ENCODE peak calls at places on chromosome 14, in four cellular contexts. P, U, E and A are unnamed samples.
A peak's percentile ranks its signal among the peaks of the same experiment; 100 is the strongest.

GRCh38 chr14:85607571-85608219 is 77.8 kb downstream of the FLRT2 start:
- DNase-seq in P (no peak), U (peak; percentile 97), E (no peak), A (peak; percentile 92)

GRCh38 chr14:90580381-90581335 is 183.8 kb downstream of the CALM1 start:
- DNase-seq in P (peak; percentile 40), U (peak; percentile 14), E (no peak), A (no peak)

GRCh38 chr14:90758959-90759358 is 57.3 kb downstream of the TTC7B start:
- DNase-seq in P (no peak), U (peak; percentile 4), E (no peak), A (no peak)

GRCh38 chr14:39946796-39947195 is 514.6 kb upstream of the FBXO33 start:
- DNase-seq in P (no peak), U (no peak), E (no peak), A (no peak)

GRCh38 chr14:96271421-96271762 is 15.4 kb downstream of the BDKRB1 start:
- DNase-seq in P (no peak), U (no peak), E (no peak), A (peak; percentile 93)

GRCh38 chr14:65101631-65102440 is 481 bp downstream of the MAX start:
- DNase-seq in P (no peak), U (no peak), E (no peak), A (peak; percentile 9)

GRCh38 chr14:68683326-68683725 is 109.5 kb downstream of the ZFP36L1 start:
- DNase-seq in P (no peak), U (peak; percentile 24), E (no peak), A (no peak)

GRCh38 chr14:50619569-50620141 is 48.5 kb downstream of the SAV1 start:
- DNase-seq in P (peak; percentile 17), U (peak; percentile 65), E (peak; percentile 34), A (peak; percentile 32)

GRCh38 chr14:95185452-95186392 is 28.4 kb upstream of the DICER1 start:
- DNase-seq in P (peak; percentile 63), U (peak; percentile 19), E (no peak), A (no peak)

GRCh38 chr14:98769326-98769725 is 502.7 kb downstream of the BCL11B start:
- DNase-seq in P (no peak), U (no peak), E (no peak), A (no peak)

GRCh38 chr14:56423591-56423991 is 156.0 kb upstream of the TMEM260 start:
- DNase-seq in P (no peak), U (peak; percentile 66), E (no peak), A (no peak)

GRCh38 chr14:99679996-99680395 is 4.1 kb upstream of the CYP46A1 start:
- DNase-seq in P (no peak), U (no peak), E (no peak), A (no peak)

GRCh38 chr14:65791551-65791981 is 379.0 kb downstream of the FUT8 start:
- DNase-seq in P (peak; percentile 9), U (peak; percentile 45), E (no peak), A (peak; percentile 63)

GRCh38 chr14:41022932-41023331 is 583.7 kb upstream of the LRFN5 start:
- DNase-seq in P (no peak), U (peak; percentile 5), E (no peak), A (no peak)

GRCh38 chr14:81437226-81437625 is 37.1 kb upstream of the STON2 start:
- DNase-seq in P (no peak), U (no peak), E (no peak), A (no peak)

GRCh38 chr14:31939934-31940333 is 137.2 kb upstream of the ARHGAP5 start:
- DNase-seq in P (no peak), U (no peak), E (no peak), A (no peak)

GRCh38 chr14:85536835-85537195 is 6.9 kb downstream of the FLRT2 start:
- DNase-seq in P (no peak), U (peak; percentile 53), E (no peak), A (no peak)

GRCh38 chr14:69842671-69843407 is 36.4 kb upstream of the SMOC1 start:
- DNase-seq in P (no peak), U (no peak), E (no peak), A (no peak)

GRCh38 chr14:69543341-69544249 is 31.1 kb downstream of the CCDC177 start:
- DNase-seq in P (no peak), U (peak; percentile 93), E (peak; percentile 39), A (peak; percentile 97)

GRCh38 chr14:26427059-26427458 is 170.8 kb downstream of the NOVA1 start:
- DNase-seq in P (no peak), U (no peak), E (no peak), A (no peak)

GRCh38 chr14:69320581-69321365 is 60.8 kb downstream of the GALNT16 start:
- DNase-seq in P (no peak), U (no peak), E (no peak), A (no peak)

GRCh38 chr14:96423446-96424103 is 31.6 kb downstream of the AK7 start:
- DNase-seq in P (no peak), U (no peak), E (no peak), A (no peak)

GRCh38 chr14:57009585-57010515 is 199.6 kb upstream of the OTX2 start:
- DNase-seq in P (peak; percentile 83), U (no peak), E (no peak), A (peak; percentile 3)

GRCh38 chr14:99234982-99235491 is 37.0 kb downstream of the BCL11B start:
- DNase-seq in P (no peak), U (no peak), E (no peak), A (no peak)

GRCh38 chr14:91229743-91230200 is 14.7 kb downstream of the GPR68 start:
- DNase-seq in P (no peak), U (peak; percentile 61), E (no peak), A (peak; percentile 71)

GRCh38 chr14:68380304-68380840 is 412.5 kb downstream of the ZFP36L1 start:
- DNase-seq in P (no peak), U (no peak), E (no peak), A (no peak)

GRCh38 chr14:72451081-72451972 is 442.6 kb downstream of the DPF3 start:
- DNase-seq in P (no peak), U (no peak), E (no peak), A (no peak)

GRCh38 chr14:94048676-94049624 is 22.8 kb downstream of the OTUB2 start:
- DNase-seq in P (no peak), U (no peak), E (no peak), A (no peak)

GRCh38 chr14:103126873-103127304 is 3.6 kb downstream of the TNFAIP2 start:
- DNase-seq in P (no peak), U (no peak), E (no peak), A (peak; percentile 78)

GRCh38 chr14:76710093-76711010 is 50.9 kb upstream of the VASH1 start:
- DNase-seq in P (peak; percentile 22), U (peak; percentile 59), E (peak; percentile 44), A (peak; percentile 20)

GRCh38 chr14:78446807-78447206 is 276.6 kb downstream of the NRXN3 start:
- DNase-seq in P (no peak), U (no peak), E (no peak), A (no peak)

DNA sequence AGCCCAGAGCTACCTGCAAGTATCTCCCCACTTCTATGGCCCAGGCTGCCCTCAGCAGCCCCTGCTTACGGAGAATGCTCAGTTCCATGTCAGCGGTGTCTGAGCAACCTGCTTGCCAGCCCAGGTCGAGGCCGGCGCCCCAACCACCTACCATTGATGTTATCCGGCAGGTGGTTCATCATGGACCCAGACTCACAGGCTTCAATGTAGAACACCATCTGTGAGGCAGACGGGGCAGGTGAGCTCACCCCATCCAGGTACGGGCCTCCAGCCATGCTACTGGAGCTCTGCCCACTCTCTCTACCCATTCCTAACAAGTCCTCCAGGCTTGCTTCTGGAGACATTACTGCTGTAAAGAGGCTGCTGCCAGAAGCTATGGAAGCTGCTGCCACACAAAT is 35.8 kb downstream of the LGMN start:
- DNase-seq in P (no peak), U (no peak), E (no peak), A (no peak)
- H3K4me2 ChIP-seq in P (no peak overlapping the region), U (no peak overlapping the region), E (no peak overlapping the region), A (no peak overlapping the region)

GRCh38 chr14:58744951-58745350 is 107.2 kb downstream of the DACT1 start:
- DNase-seq in P (no peak), U (no peak), E (no peak), A (no peak)

GRCh38 chr14:58746261-58746660 is 108.5 kb downstream of the DACT1 start:
- DNase-seq in P (no peak), U (peak; percentile 92), E (peak; percentile 47), A (peak; percentile 82)

GRCh38 chr14:58749066-58749669 is 111.4 kb downstream of the DACT1 start:
- DNase-seq in P (peak; percentile 58), U (peak; percentile 98), E (peak; percentile 17), A (peak; percentile 67)

GRCh38 chr14:58747181-58747580 is 109.4 kb downstream of the DACT1 start:
- DNase-seq in P (no peak), U (peak; percentile 86), E (no peak), A (peak; percentile 89)

GRCh38 chr14:58746701-58747100 is 108.9 kb downstream of the DACT1 start:
- DNase-seq in P (no peak), U (no peak), E (no peak), A (no peak)
- H3K4me2 ChIP-seq in P (no peak overlapping the region), U (peak overlapping the region; percentile 47), E (peak overlapping the region; percentile 67), A (peak overlapping the region; percentile 25)

GRCh38 chr14:105015242-105015641 is 5.6 kb downstream of the CDCA4 start:
- DNase-seq in P (peak; percentile 23), U (no peak), E (no peak), A (no peak)
- H3K4me2 ChIP-seq in P (peak overlapping the region; percentile 72), U (peak overlapping the region; percentile 17), E (peak overlapping the region; percentile 19), A (no peak overlapping the region)

GRCh38 chr14:38044710-38045109 is 163.0 kb upstream of the SSTR1 start:
- DNase-seq in P (no peak), U (no peak), E (no peak), A (no peak)
- H3K4me2 ChIP-seq in P (no peak overlapping the region), U (no peak overlapping the region), E (no peak overlapping the region), A (no peak overlapping the region)

GRCh38 chr14:54528973-54529372 is 19.3 kb downstream of the CGRRF1 start:
- DNase-seq in P (no peak), U (no peak), E (no peak), A (no peak)

GRCh38 chr14:54535126-54535525 is 25.4 kb downstream of the CGRRF1 start:
- DNase-seq in P (no peak), U (peak; percentile 10), E (no peak), A (no peak)

GRCh38 chr14:54532111-54533012 is 22.7 kb downstream of the CGRRF1 start:
- DNase-seq in P (no peak), U (no peak), E (no peak), A (no peak)

GRCh38 chr14:54529811-54530210 is 20.1 kb downstream of the CGRRF1 start:
- DNase-seq in P (no peak), U (peak; percentile 68), E (no peak), A (peak; percentile 17)

DNA sequence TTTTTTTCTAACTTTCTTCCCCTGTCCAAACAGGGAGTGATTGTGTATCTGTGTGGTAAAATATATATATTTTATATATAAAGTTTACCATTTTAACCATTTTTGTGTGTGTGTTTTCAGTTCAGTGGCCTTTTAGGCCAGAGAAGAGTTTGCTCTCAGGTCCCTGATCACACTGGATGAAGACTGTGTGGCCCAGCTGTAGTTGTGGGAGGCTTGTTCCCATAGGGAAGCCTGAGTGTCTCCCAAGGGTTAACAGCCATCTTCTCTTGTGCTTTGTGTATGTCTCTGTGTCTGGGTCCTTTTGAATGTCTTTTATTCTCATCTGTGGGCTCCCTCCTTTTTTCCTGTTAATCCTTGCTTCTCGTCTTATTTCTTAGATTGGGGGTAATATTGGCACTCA is 23.4 kb downstream of the CGRRF1 start:
- DNase-seq in P (no peak), U (no peak), E (no peak), A (no peak)
- H3K4me2 ChIP-seq in P (no peak overlapping the region), U (no peak overlapping the region), E (no peak overlapping the region), A (no peak overlapping the region)

GRCh38 chr14:38904959-38905358 is 198.1 kb downstream of the SEC23A start:
- DNase-seq in P (no peak), U (no peak), E (no peak), A (no peak)

GRCh38 chr14:38910092-38910491 is 192.9 kb downstream of the SEC23A start:
- DNase-seq in P (no peak), U (no peak), E (no peak), A (no peak)
- H3K4me2 ChIP-seq in P (no peak overlapping the region), U (no peak overlapping the region), E (no peak overlapping the region), A (no peak overlapping the region)